ENCODE peak calls at places on chromosomes 13 and 19, in seven cellular contexts. T is HAP-1, E is cardiac fibroblast, I is HL-60, H is cardiac muscle cell, C is osteoblast, G is AG04449. O is an unnamed sample.

GRCh38 chr13:27035892-27036235 is 135.7 kb downstream of the USP12 start:
- DNase-seq in T (no peak), E (peak), I (no peak), H (peak), C (peak), G (no peak), O (no peak)

GRCh38 chr19:49876422-49877019 is 634 bp downstream of the AKT1S1 start:
- DNase-seq in T (peak), E (peak), I (peak), H (peak), C (peak), G (peak), O (peak)

GRCh38 chr19:16376649-16377048 is 52.0 kb downstream of the KLF2 start:
- DNase-seq in T (peak), E (no peak), I (peak), H (no peak), C (peak), G (no peak), O (no peak)

GRCh38 chr19:51469629-51470028 is 8.7 kb upstream of the CEACAM18 start:
- DNase-seq in T (no peak), E (no peak), I (no peak), H (no peak), C (no peak), G (no peak), O (no peak)

GRCh38 chr13:92896842-92897241 is 329.8 kb upstream of the GPC6 start:
- DNase-seq in T (peak), E (peak), I (no peak), H (peak), C (no peak), G (no peak), O (no peak)

GRCh38 chr19:18223860-18224524 is 2.2 kb downstream of the PDE4C start:
- DNase-seq in T (peak), E (peak), I (no peak), H (peak), C (peak), G (no peak), O (no peak)

GRCh38 chr19:28374971-28375370 is 838.0 kb downstream of the UQCRFS1 start:
- DNase-seq in T (no peak), E (no peak), I (no peak), H (no peak), C (no peak), G (no peak), O (no peak)

GRCh38 chr13:97653741-97654140 is 219.8 kb downstream of the RAP2A start:
- DNase-seq in T (no peak), E (peak), I (no peak), H (peak), C (no peak), G (no peak), O (no peak)

GRCh38 chr13:98992355-98992754 is 14.5 kb upstream of the DOCK9 start:
- DNase-seq in T (no peak), E (no peak), I (no peak), H (no peak), C (no peak), G (no peak), O (no peak)

GRCh38 chr19:35712529-35712909 is 5.3 kb upstream of the KMT2B start:
- DNase-seq in T (no peak), E (no peak), I (no peak), H (no peak), C (no peak), G (no peak), O (no peak)

GRCh38 chr13:92172191-92172590 is 773.8 kb downstream of the GPC5 start:
- DNase-seq in T (no peak), E (no peak), I (no peak), H (no peak), C (no peak), G (no peak), O (no peak)

GRCh38 chr19:799076-799881 is 2.0 kb downstream of the PTBP1 start:
- DNase-seq in T (peak), E (peak), I (peak), H (peak), C (peak), G (no peak), O (no peak)

GRCh38 chr19:32543107-32543900 is 37.7 kb upstream of the PDCD5 start:
- DNase-seq in T (no peak), E (peak), I (no peak), H (no peak), C (no peak), G (no peak), O (no peak)

GRCh38 chr19:17803264-17803896 is 8.4 kb downstream of the B3GNT3 start:
- DNase-seq in T (no peak), E (no peak), I (peak), H (no peak), C (no peak), G (no peak), O (no peak)

GRCh38 chr13:99655351-99656091 is 154.2 kb downstream of the TM9SF2 start:
- DNase-seq in T (no peak), E (no peak), I (no peak), H (no peak), C (peak), G (no peak), O (no peak)

GRCh38 chr13:39597828-39598227 is 5.2 kb downstream of the LHFPL6 start:
- DNase-seq in T (no peak), E (peak), I (no peak), H (peak), C (peak), G (no peak), O (no peak)

GRCh38 chr13:26979334-26979733 is 192.3 kb downstream of the USP12 start:
- DNase-seq in T (no peak), E (no peak), I (no peak), H (no peak), C (no peak), G (no peak), O (no peak)

GRCh38 chr13:98129059-98129741 is 13.7 kb upstream of the FARP1 start:
- DNase-seq in T (no peak), E (peak), I (no peak), H (peak), C (no peak), G (peak), O (no peak)

GRCh38 chr13:50090211-50090610 is 75.0 kb downstream of the KCNRG start:
- DNase-seq in T (no peak), E (no peak), I (no peak), H (no peak), C (no peak), G (no peak), O (no peak)

GRCh38 chr19:16371540-16371986 is 46.9 kb downstream of the KLF2 start:
- DNase-seq in T (no peak), E (no peak), I (peak), H (no peak), C (no peak), G (no peak), O (peak)

GRCh38 chr19:41518141-41518540 is 57.8 kb upstream of the CEACAM21 start:
- DNase-seq in T (no peak), E (no peak), I (no peak), H (no peak), C (no peak), G (no peak), O (no peak)

GRCh38 chr19:17576758-17577532 is 21.5 kb downstream of the COLGALT1 start:
- DNase-seq in T (peak), E (peak), I (no peak), H (peak), C (peak), G (no peak), O (no peak)

GRCh38 chr19:40567040-40567749 is 9.5 kb upstream of the SHKBP1 start:
- DNase-seq in T (no peak), E (no peak), I (no peak), H (no peak), C (peak), G (no peak), O (no peak)

GRCh38 chr13:33348366-33348765 is 62.8 kb upstream of the STARD13 start:
- DNase-seq in T (no peak), E (peak), I (no peak), H (peak), C (peak), G (no peak), O (no peak)

GRCh38 chr13:91017031-91017668 is 330.3 kb upstream of the MIR17HG start:
- DNase-seq in T (peak), E (peak), I (peak), H (peak), C (peak), G (no peak), O (no peak)

GRCh38 chr13:45393941-45394570 is 24.1 kb downstream of the SLC25A30 start:
- DNase-seq in T (peak), E (peak), I (peak), H (peak), C (peak), G (no peak), O (no peak)

GRCh38 chr19:14006085-14006765 is at the start of gene RFX1:
- DNase-seq in T (peak), E (peak), I (peak), H (peak), C (peak), G (peak), O (peak)

DNA sequence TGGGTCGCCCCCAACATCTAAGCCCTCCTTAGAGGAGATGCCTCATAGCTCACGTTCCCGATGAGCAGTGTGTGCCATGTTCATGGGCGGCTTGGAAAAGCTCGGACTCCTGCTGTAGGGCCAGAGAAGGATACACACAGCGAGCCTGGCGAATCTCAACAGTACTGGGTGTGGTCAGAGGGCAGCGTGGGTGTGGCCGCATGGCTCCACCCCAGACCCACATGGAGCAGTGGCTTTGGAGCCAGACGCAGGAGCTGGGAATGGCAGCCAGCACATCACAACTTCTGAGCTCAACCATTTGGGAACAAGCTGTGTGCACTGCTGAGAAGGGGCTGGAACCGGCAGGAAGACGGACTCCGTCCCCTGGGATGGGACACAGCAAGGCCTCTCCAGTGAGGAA is 15.6 kb downstream of the CAPS start:
- DNase-seq in T (no peak), E (no peak), I (no peak), H (no peak), C (peak), G (no peak), O (no peak)
- H3K4me3 ChIP-seq in T (no peak), E (no peak), I (no peak), H (no peak), C (no peak), G (no peak), O (no peak)

DNA sequence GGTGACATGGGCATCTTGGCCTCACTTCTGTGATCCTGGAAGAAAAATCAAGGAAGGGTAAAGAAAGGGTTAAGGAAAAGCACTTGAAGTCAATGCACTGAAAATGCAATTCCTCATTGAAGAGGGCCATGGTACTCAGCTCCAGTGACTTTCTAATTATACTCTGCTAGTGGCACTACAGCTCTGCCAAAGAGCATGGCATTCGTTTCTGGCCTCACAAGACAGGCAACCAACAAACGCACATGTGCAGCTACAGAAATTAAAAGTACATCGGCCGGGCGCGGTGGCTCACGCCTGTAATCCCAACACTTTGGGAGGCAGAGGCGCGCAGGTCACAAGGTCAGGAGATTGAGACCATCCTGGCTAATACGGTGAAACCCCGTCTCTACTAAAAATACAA is 21.8 kb downstream of the SACS start:
- DNase-seq in T (no peak), E (no peak), I (no peak), H (no peak), C (no peak), G (no peak), O (no peak)
- H3K4me3 ChIP-seq in T (no peak), E (no peak), I (no peak), H (no peak), C (no peak), G (no peak), O (no peak)

DNA sequence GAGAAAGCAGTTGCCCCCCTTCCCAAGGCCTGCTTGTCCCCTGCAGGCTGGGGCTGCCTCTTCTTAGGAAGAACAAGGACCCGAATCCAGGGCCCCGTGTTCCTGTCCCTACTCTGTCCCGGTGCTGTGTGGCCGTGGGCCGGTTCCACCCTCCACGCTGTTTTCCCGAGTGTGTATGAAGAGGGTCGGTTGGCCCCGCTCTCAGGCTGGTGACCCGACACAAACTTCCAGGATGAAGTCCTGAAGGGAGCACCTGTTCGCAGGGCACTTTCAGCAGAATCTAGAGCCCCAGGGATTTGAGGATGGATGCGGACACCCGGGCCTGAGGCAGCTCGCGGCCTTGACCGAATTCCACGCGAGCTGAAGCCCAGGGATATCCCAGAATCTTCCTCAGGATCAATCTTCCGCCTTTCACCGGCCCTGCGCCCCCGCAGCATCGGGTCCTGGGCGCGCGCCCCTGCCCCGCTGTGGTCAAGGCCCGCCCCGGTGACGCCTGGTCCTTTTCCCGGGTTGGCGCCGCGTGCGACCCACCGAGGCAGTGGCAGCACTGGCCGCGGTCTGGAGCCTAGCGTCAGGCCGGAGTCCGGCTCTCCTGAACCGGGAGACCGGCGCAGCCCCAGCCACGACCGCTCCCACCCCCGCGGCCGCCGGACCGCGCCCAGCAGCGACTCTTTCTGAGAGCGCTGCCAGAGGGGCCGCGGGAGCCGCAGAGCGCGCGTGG is 528 bp upstream of the CHST8 start:
- DNase-seq in T (peak), E (no peak), I (no peak), H (no peak), C (peak), G (no peak), O (no peak)
- H3K4me3 ChIP-seq in T (peak), E (no peak), I (no peak), H (peak), C (no peak), G (no peak), O (no peak)

GRCh38 chr13:52600666-52601065 is 41.6 kb upstream of the HNRNPA1L2 start:
- DNase-seq in T (no peak), E (peak), I (no peak), H (peak), C (peak), G (no peak), O (no peak)
- H3K4me3 ChIP-seq in T (peak), E (peak), I (no peak), H (peak), C (peak), G (peak), O (no peak)

DNA sequence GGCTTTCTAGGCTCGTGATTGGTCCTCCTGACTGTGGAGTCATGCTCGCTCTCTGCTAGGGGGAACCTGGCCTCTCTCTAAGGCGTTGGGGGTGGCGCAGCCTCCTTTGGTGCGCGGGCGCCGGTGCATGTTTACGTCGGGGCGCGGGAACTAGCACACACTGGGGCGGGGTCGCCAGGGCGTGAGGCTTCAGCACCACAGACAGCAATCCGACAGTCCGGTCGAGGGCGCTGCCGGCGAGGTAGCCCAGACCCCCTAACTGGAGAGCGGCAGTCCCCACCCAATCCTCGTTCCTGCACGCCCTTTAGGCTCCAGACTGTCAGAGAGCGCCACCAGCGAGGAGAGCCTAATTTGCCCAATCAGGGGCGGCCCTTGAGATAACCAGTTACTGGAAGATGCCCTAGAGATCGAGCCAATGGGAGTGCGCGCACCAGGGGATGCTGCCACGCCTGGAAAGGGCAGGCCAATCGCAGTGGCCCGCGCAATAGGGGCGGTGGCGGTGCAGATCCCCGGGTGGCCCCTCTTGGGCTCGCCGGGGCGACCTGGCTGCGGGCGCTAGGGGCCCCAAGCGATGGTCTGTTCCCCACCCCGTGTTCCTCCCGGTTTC is 1.0 kb upstream of the ELAVL3 start:
- DNase-seq in T (peak), E (peak), I (peak), H (peak), C (peak), G (peak), O (peak)
- H3K4me3 ChIP-seq in T (peak), E (peak), I (peak), H (peak), C (peak), G (peak), O (peak)

GRCh38 chr13:46617382-46617781 is 64.4 kb downstream of the LRCH1 start:
- DNase-seq in T (no peak), E (peak), I (no peak), H (peak), C (no peak), G (no peak), O (no peak)

GRCh38 chr13:46614582-46614981 is 61.6 kb downstream of the LRCH1 start:
- DNase-seq in T (peak), E (peak), I (no peak), H (peak), C (peak), G (no peak), O (no peak)

GRCh38 chr13:46617885-46618284 is 64.9 kb downstream of the LRCH1 start:
- DNase-seq in T (no peak), E (no peak), I (no peak), H (no peak), C (no peak), G (no peak), O (no peak)

GRCh38 chr13:46613409-46614049 is 60.6 kb downstream of the LRCH1 start:
- DNase-seq in T (no peak), E (no peak), I (no peak), H (no peak), C (no peak), G (no peak), O (no peak)

GRCh38 chr13:46615888-46616531 is 63.0 kb downstream of the LRCH1 start:
- DNase-seq in T (no peak), E (peak), I (no peak), H (peak), C (peak), G (no peak), O (no peak)
- H3K4me3 ChIP-seq in T (no peak), E (no peak), I (no peak), H (no peak), C (peak), G (no peak), O (no peak)

GRCh38 chr19:34269081-34269480 is 14.7 kb downstream of the GARRE1 start:
- DNase-seq in T (no peak), E (no peak), I (no peak), H (no peak), C (no peak), G (no peak), O (no peak)

GRCh38 chr19:34269489-34269888 is 15.1 kb downstream of the GARRE1 start:
- DNase-seq in T (no peak), E (no peak), I (no peak), H (no peak), C (no peak), G (no peak), O (no peak)

GRCh38 chr19:34273121-34273845 is 18.9 kb downstream of the GARRE1 start:
- DNase-seq in T (no peak), E (no peak), I (no peak), H (no peak), C (peak), G (no peak), O (no peak)

GRCh38 chr19:34274284-34274826 is 20.0 kb downstream of the GARRE1 start:
- DNase-seq in T (no peak), E (no peak), I (no peak), H (peak), C (peak), G (no peak), O (no peak)

GRCh38 chr19:34269968-34270621 is 15.7 kb downstream of the GARRE1 start:
- DNase-seq in T (peak), E (peak), I (peak), H (peak), C (peak), G (no peak), O (peak)
- H3K4me3 ChIP-seq in T (no peak), E (no peak), I (no peak), H (no peak), C (peak), G (no peak), O (peak)

GRCh38 chr19:7076151-7076550 is 6.6 kb downstream of the ZNF557 start:
- DNase-seq in T (no peak), E (no peak), I (no peak), H (no peak), C (no peak), G (no peak), O (no peak)
- H3K4me3 ChIP-seq in T (no peak), E (no peak), I (no peak), H (no peak), C (no peak), G (no peak), O (no peak)

O was measured in CD8-positive, alpha-beta memory T cell.